ENCODE peak calls at places on chromosomes 4 and X, in five cellular contexts. J is left lung, Z is cardiac muscle cell, D is GM23248, W is heart left ventricle. R is an unnamed sample.
A peak's percentile ranks its signal among the peaks of the same experiment; 100 is the strongest.

GRCh38 chrX:68059469-68059868 is 373.8 kb downstream of the OPHN1 start:
- DNase-seq in D (peak; percentile 21), Z (no peak), J (no peak), W (no peak), R (no peak)

GRCh38 chr4:36687681-36688080 is 406.3 kb downstream of the DTHD1 start:
- DNase-seq in W (no peak), D (no peak), Z (no peak), J (no peak), R (no peak)

GRCh38 chrX:39149761-39150160 is 348.5 kb downstream of the MID1IP1 start:
- DNase-seq in J (peak; percentile 62), W (peak; percentile 47), Z (peak; percentile 85), D (peak; percentile 65), R (no peak)

GRCh38 chrX:107483976-107484726 is 34.7 kb downstream of the FRMPD3 start:
- DNase-seq in D (no peak), W (no peak), J (no peak), Z (peak; percentile 76), R (no peak)

GRCh38 chr4:78644744-78645330 is 93.3 kb downstream of the ANXA3 start:
- DNase-seq in W (peak; percentile 74), J (peak; percentile 68), D (peak; percentile 94), Z (peak; percentile 68), R (peak; percentile 53)

GRCh38 chrX:103741879-103742278 is 31.2 kb downstream of the TMEM31 start:
- DNase-seq in W (no peak), Z (no peak), D (peak; percentile 40), J (no peak), R (no peak)

GRCh38 chrX:149152941-149153340 is 352.2 kb downstream of the IDS start:
- DNase-seq in J (no peak), W (no peak), D (peak; percentile 30), Z (no peak), R (no peak)

GRCh38 chr4:25950476-25951389 is 36.7 kb downstream of the SMIM20 start:
- DNase-seq in W (peak; percentile 30), Z (no peak), J (no peak), D (no peak), R (no peak)

GRCh38 chr4:142960867-142961644 is 115.0 kb upstream of the INPP4B start:
- DNase-seq in W (no peak), Z (peak; percentile 18), D (no peak), J (no peak), R (no peak)

GRCh38 chr4:24067781-24068193 is 177.9 kb upstream of the PPARGC1A start:
- DNase-seq in Z (peak; percentile 67), D (peak; percentile 69), J (no peak), W (peak; percentile 46), R (peak; percentile 67)

GRCh38 chr4:175791221-175791620 is 20.8 kb downstream of the GPM6A start:
- DNase-seq in D (no peak), Z (no peak), J (no peak), W (no peak), R (no peak)

GRCh38 chr4:88742561-88742960 is 44.9 kb upstream of the NAP1L5 start:
- DNase-seq in W (no peak), D (no peak), Z (no peak), J (no peak), R (no peak)

GRCh38 chrX:103187953-103188475 is 26.9 kb upstream of the BEX4 start:
- DNase-seq in J (no peak), Z (no peak), W (no peak), D (peak; percentile 2), R (no peak)

GRCh38 chr4:83378426-83378825 is 43.8 kb upstream of the HPSE start:
- DNase-seq in D (no peak), Z (no peak), J (no peak), W (no peak), R (no peak)

GRCh38 chr4:26496207-26496783 is 6.0 kb upstream of the CCKAR start:
- DNase-seq in Z (no peak), J (no peak), D (peak; percentile 51), W (no peak), R (peak; percentile 59)

GRCh38 chr4:112747035-112747434 is 110.1 kb downstream of the LARP7 start:
- DNase-seq in W (no peak), J (no peak), Z (peak; percentile 46), D (no peak), R (no peak)

GRCh38 chrX:9458516-9459078 is 6.3 kb upstream of the TBL1X start:
- DNase-seq in D (no peak), Z (no peak), W (no peak), J (no peak), R (no peak)

GRCh38 chr4:67886281-67886680 is 2.5 kb upstream of the TMPRSS11D start:
- DNase-seq in J (no peak), W (no peak), D (peak; percentile 60), Z (no peak), R (no peak)

GRCh38 chrX:47628980-47629379 is 750 bp downstream of the CFP start:
- DNase-seq in D (no peak), J (no peak), Z (no peak), W (no peak), R (no peak)

GRCh38 chr4:153969542-153969941 is 180.7 kb upstream of the SFRP2 start:
- DNase-seq in J (no peak), D (peak; percentile 14), W (no peak), Z (no peak), R (no peak)

GRCh38 chr4:20394471-20394870 is 142.8 kb downstream of the SLIT2 start:
- DNase-seq in W (no peak), J (no peak), D (no peak), Z (no peak), R (no peak)

GRCh38 chr4:122826596-122827257 is at the start of gene FGF2:
- DNase-seq in Z (peak; percentile 71), J (peak; percentile 55), W (peak; percentile 68), D (peak; percentile 86), R (peak; percentile 83)

GRCh38 chr4:122823476-122823875 is 3.2 kb upstream of the FGF2 start:
- DNase-seq in W (no peak), D (peak; percentile 40), Z (no peak), J (no peak), R (no peak)

GRCh38 chr4:122822466-122822865 is 4.2 kb upstream of the FGF2 start:
- DNase-seq in J (no peak), W (no peak), Z (no peak), D (no peak), R (no peak)

GRCh38 chr4:122826000-122826595 is 533 bp upstream of the FGF2 start:
- DNase-seq in Z (no peak), J (no peak), W (no peak), D (peak; percentile 87), R (no peak)

DNA sequence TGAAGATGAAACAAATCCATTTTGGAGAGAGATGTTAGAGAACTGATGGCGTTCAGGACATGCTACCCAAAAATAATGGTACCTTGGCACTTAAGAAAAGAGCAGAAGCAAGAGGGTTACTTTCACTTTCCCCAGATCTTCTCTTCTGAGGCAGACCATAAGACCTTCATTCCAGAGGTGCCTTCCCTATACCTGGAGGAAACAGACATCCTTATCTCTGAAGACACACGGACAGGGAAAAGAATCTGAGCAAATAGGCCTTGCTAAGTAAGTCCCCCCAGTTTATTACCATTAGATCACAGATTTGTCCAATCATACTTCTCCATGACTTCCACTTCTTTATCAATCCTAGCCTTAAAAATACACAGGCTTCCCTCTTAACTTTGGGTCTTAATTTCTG is 2.0 kb upstream of the FGF2 start:
- DNase-seq in Z (no peak), J (no peak), W (no peak), D (peak; percentile 30), R (no peak)
- H3K27me3 ChIP-seq in Z (peaks cover 14% of the 10 kb centered on the region), J (peaks cover 25% of the 10 kb centered on the region), W (no peaks in the 10 kb centered on the region), D (no peaks in the 10 kb centered on the region), R (no peaks in the 10 kb centered on the region)

GRCh38 chr4:30719363-30720020 is 677 bp upstream of the PCDH7 start:
- DNase-seq in Z (peak; percentile 89), D (peak; percentile 67), W (peak; percentile 53), J (peak; percentile 48), R (no peak)

GRCh38 chr4:30720021-30720655 is at the start of gene PCDH7:
- DNase-seq in Z (peak; percentile 69), J (peak; percentile 48), W (peak; percentile 28), D (peak; percentile 71), R (no peak)

GRCh38 chr4:30722092-30722915 is 2.1 kb downstream of the PCDH7 start:
- DNase-seq in J (peak; percentile 30), W (no peak), Z (no peak), D (no peak), R (no peak)

GRCh38 chr4:30721353-30722091 is 1.4 kb downstream of the PCDH7 start:
- DNase-seq in D (peak; percentile 37), W (peak; percentile 25), J (peak; percentile 34), Z (peak; percentile 79), R (no peak)

DNA sequence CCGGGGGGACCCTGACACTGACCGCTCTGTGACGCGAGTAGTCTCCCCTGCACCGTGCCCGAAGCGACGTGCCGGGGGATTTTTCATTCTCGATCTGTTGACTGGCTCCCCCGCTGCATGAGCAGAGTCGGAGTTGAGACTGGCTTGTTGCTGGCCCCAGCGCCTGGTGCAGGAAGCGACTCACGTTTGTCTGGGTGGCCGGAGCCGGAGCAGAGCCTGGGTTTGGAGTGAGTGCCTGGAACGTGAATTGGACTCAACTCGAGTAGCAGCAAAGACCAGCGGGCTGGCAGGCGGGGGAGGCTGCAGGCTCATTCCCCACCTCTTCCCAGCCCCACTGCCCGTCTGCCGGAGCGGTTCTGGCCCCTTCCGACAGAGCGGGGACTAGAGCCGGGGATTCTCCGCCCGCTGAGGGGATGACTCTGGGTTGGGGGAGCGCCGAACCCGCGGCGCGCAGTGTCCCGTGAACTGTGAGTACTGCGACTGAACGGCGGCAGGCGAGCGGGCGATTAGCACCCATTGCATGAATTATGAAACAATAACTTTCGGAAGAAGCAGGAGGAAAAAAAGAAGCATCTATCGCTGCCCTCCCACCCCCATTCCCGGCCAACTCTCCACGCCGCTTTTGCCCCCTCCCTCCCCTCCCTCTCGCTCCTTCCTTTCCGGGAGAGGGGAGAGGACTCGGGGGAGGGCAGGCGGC is 635 bp downstream of the PCDH7 start:
- DNase-seq in Z (peak; percentile 74), J (peak; percentile 32), D (peak; percentile 53), W (peak; percentile 18), R (no peak)
- H3K4me3 ChIP-seq in Z (peak overlapping the region; percentile 92), J (peak overlapping the region; percentile 47), D (peak overlapping the region; percentile 72), W (peak overlapping the region; percentile 68), R (peak overlapping the region; percentile 47)

DNA sequence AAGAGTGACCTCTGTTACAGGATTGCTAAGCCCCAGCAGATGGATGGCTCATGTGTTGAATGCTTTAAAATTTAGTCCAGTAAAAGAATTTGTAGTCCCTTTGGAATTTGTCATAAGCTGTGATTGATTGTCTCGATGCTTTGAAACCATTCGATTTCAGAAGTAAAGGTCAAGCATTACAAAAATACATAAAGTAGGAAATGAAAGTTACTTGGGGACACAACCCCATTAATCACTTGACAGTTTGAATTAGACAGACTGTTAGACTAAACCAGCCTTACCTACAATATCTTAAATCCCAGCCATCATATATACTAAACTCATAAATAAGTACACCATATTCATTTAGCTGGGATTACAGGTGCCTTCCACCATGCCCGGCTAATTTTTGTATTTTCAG is 6.6 kb downstream of the REST start:
- DNase-seq in W (no peak), D (no peak), Z (no peak), J (no peak), R (no peak)
- H3K36me3 ChIP-seq in W (no peaks in the 10 kb centered on the region), D (peaks cover 15% of the 10 kb centered on the region), Z (peaks cover 15% of the 10 kb centered on the region), J (peaks cover 27% of the 10 kb centered on the region), R (peaks cover 8% of the 10 kb centered on the region)

DNA sequence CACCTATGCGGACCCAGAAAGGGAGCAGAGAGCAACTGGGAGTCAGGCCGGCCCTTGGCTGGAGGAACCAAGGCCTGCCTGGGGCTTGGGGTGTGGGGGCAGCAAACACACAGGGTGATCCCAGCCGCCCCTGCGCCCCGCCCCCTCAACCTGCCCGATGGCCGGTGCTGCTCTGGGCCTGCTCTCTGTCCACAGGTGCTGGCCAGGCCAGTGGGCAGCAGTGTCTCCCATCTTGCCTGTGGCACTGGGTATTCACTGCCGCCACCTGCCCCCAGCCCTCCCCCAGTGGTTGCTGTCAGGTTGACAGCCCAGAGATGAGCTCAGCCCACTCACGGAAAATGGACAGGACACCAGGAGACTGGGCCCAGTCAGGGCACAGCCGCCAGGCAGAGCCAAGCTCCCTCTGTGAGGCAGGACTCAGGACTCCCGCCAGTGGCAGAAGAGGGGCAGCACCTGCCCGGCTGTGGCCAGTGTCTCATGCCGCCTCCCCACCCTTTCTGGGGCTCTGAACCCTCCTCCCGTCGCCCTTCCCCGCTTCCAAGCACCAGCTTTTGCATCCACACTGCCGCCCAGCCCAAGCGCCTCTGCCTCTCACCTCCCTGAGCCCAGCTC is 4.7 kb downstream of the NKX1-1 start:
- DNase-seq in D (no peak), W (peak; percentile 6), Z (no peak), J (peak; percentile 21), R (no peak)
- H3K27me3 ChIP-seq in D (peaks cover 50% of the 10 kb centered on the region), W (peaks cover 70% of the 10 kb centered on the region), Z (peaks cover 73% of the 10 kb centered on the region), J (peaks cover 53% of the 10 kb centered on the region), R (peaks cover 21% of the 10 kb centered on the region)

R was measured in MG63.